ENCODE peak calls at places on chromosomes 16 and 17, in seven cellular contexts. M is HT-29, W is cardiac fibroblast, J is NCI-H1092, A is cardiac muscle cell, H is NCI-H748 treated with DMSO at 0.1 percent for 48 hours, K is AG08396. N is an unnamed sample.

GRCh38 chr17:15957206-15957605 is 12.3 kb downstream of the ADORA2B start:
- DNase-seq in K (no peak), H (no peak), M (no peak), J (no peak), W (no peak), A (no peak), N (no peak)

GRCh38 chr17:67290244-67290993 is 45.4 kb upstream of the HELZ start:
- DNase-seq in J (no peak), M (no peak), H (no peak), K (no peak), A (peak), W (peak), N (no peak)

GRCh38 chr17:6713918-6714271 is 726 bp upstream of the SLC13A5 start:
- DNase-seq in H (no peak), W (no peak), A (no peak), J (no peak), K (no peak), M (no peak), N (no peak)

GRCh38 chr16:324451-325334 is 27.8 kb downstream of the AXIN1 start:
- DNase-seq in H (no peak), J (no peak), K (no peak), A (no peak), W (no peak), M (peak), N (no peak)

GRCh38 chr17:71922439-71922838 is 198.4 kb upstream of the SOX9 start:
- DNase-seq in J (no peak), H (no peak), M (peak), A (peak), W (peak), K (peak), N (peak)

GRCh38 chr16:2756288-2757015 is 4.0 kb downstream of the SRRM2 start:
- DNase-seq in A (no peak), K (no peak), J (no peak), H (no peak), W (no peak), M (no peak), N (no peak)

GRCh38 chr16:10681310-10682308 is 13.1 kb downstream of the TEKT5 start:
- DNase-seq in A (no peak), J (no peak), K (no peak), W (no peak), H (no peak), M (no peak), N (no peak)

GRCh38 chr16:53996961-53997360 is 289.6 kb downstream of the IRX3 start:
- DNase-seq in A (no peak), K (no peak), J (no peak), W (no peak), M (no peak), H (no peak), N (no peak)

GRCh38 chr17:44970136-44970737 is 2.1 kb upstream of the C1QL1 start:
- DNase-seq in A (peak), J (peak), K (peak), M (no peak), W (peak), H (no peak), N (no peak)

GRCh38 chr17:32631341-32632109 is 144.7 kb downstream of the CDK5R1 start:
- DNase-seq in M (no peak), A (no peak), H (no peak), K (no peak), J (no peak), W (no peak), N (no peak)

GRCh38 chr17:74011963-74012362 is 191.5 kb upstream of the RPL38 start:
- DNase-seq in K (no peak), J (peak), W (no peak), A (no peak), M (no peak), H (peak), N (no peak)

GRCh38 chr17:43952351-43952723 is 1.4 kb downstream of the PYY start:
- DNase-seq in H (no peak), W (no peak), A (peak), J (no peak), M (no peak), K (peak), N (no peak)

GRCh38 chr16:3465911-3466584 is 22.6 kb downstream of the NAA60 start:
- DNase-seq in W (no peak), K (no peak), H (no peak), A (no peak), M (no peak), J (no peak), N (no peak)

GRCh38 chr17:31320791-31321190 is 631 bp downstream of the EVI2A start:
- DNase-seq in J (no peak), M (no peak), H (no peak), W (peak), K (no peak), A (peak), N (no peak)

GRCh38 chr16:67942200-67942509 is 1.8 kb downstream of the LCAT start:
- DNase-seq in W (peak), J (no peak), M (peak), K (peak), H (no peak), A (peak), N (no peak)

GRCh38 chr17:59838196-59838911 is 54.4 kb downstream of the TUBD1 start:
- DNase-seq in A (peak), K (no peak), H (peak), W (peak), J (no peak), M (peak), N (no peak)

GRCh38 chr17:66747561-66748275 is 87.2 kb upstream of the CACNG5 start:
- DNase-seq in J (no peak), H (no peak), W (peak), M (no peak), K (no peak), A (peak), N (no peak)

GRCh38 chr17:82236142-82236971 is 7.5 kb downstream of the SLC16A3 start:
- DNase-seq in A (peak), W (peak), K (peak), M (peak), J (peak), H (no peak), N (no peak)

GRCh38 chr16:84450176-84450865 is 54.1 kb downstream of the MEAK7 start:
- DNase-seq in M (no peak), H (no peak), W (no peak), J (no peak), A (no peak), K (no peak), N (no peak)

GRCh38 chr17:71409712-71410111 is 711.1 kb upstream of the SOX9 start:
- DNase-seq in K (peak), A (peak), W (peak), J (no peak), H (no peak), M (no peak), N (peak)

GRCh38 chr16:49876716-49877129 is 20.8 kb upstream of the ZNF423 start:
- DNase-seq in K (peak), H (no peak), W (peak), A (peak), J (no peak), M (peak), N (no peak)

GRCh38 chr16:81429045-81429521 is 15.5 kb upstream of the CMIP start:
- DNase-seq in A (peak), W (peak), H (no peak), J (no peak), K (peak), M (peak), N (no peak)

GRCh38 chr16:69285240-69285639 is 25.9 kb upstream of the VPS4A start:
- DNase-seq in A (no peak), M (no peak), K (no peak), W (no peak), J (no peak), H (no peak), N (no peak)

GRCh38 chr17:29131814-29132682 is 48.1 kb downstream of the MYO18A start:
- DNase-seq in H (no peak), A (peak), K (peak), W (peak), M (no peak), J (no peak), N (peak)

GRCh38 chr16:23848958-23849357 is 13.2 kb downstream of the PRKCB start:
- DNase-seq in K (no peak), J (no peak), M (no peak), A (no peak), H (no peak), W (no peak), N (no peak)

GRCh38 chr16:27759947-27760844 is 210.3 kb downstream of the KATNIP start:
- DNase-seq in M (no peak), W (no peak), J (no peak), A (no peak), K (no peak), H (no peak), N (no peak)

GRCh38 chr17:59696682-59697277 is 10.4 kb downstream of the PTRH2 start:
- DNase-seq in K (no peak), M (no peak), W (no peak), H (no peak), J (no peak), A (no peak), N (no peak)

GRCh38 chr16:77767211-77767610 is 21.2 kb upstream of the VAT1L start:
- DNase-seq in J (no peak), M (no peak), H (no peak), K (no peak), A (peak), W (no peak), N (no peak)

GRCh38 chr17:52158450-52159042 is at the start of gene CA10:
- DNase-seq in W (no peak), M (no peak), H (peak), J (no peak), A (no peak), K (no peak), N (no peak)

GRCh38 chr16:65201446-65202010 is 79.7 kb upstream of the CDH11 start:
- DNase-seq in J (no peak), H (no peak), A (peak), M (no peak), W (no peak), K (no peak), N (no peak)

GRCh38 chr17:80866050-80866793 is 125.4 kb upstream of the CHMP6 start:
- DNase-seq in K (peak), M (peak), J (peak), W (peak), A (peak), H (peak), N (no peak)

GRCh38 chr17:4591529-4591928 is 7.2 kb downstream of the SMTNL2 start:
- DNase-seq in K (peak), M (no peak), W (peak), H (no peak), A (peak), J (no peak), N (no peak)

GRCh38 chr16:11328172-11329079 is 16.8 kb upstream of the RMI2 start:
- DNase-seq in M (peak), J (no peak), W (peak), H (no peak), K (peak), A (peak), N (peak)

GRCh38 chr17:60141111-60142018 is 8.4 kb upstream of the CA4 start:
- DNase-seq in H (no peak), J (no peak), A (peak), M (no peak), K (no peak), W (no peak), N (no peak)

GRCh38 chr17:81400154-81400938 is 5.1 kb downstream of the BAHCC1 start:
- DNase-seq in K (peak), W (peak), A (peak), J (no peak), H (no peak), M (peak), N (no peak)

GRCh38 chr16:13376174-13376573 is 474.8 kb downstream of the SHISA9 start:
- DNase-seq in W (no peak), J (no peak), K (no peak), M (no peak), H (no peak), A (no peak), N (no peak)

GRCh38 chr17:70947636-70948565 is 778.6 kb downstream of the KCNJ2 start:
- DNase-seq in M (no peak), J (no peak), W (no peak), A (no peak), H (no peak), K (no peak), N (no peak)

GRCh38 chr17:66946251-66946650 is 18.3 kb upstream of the CACNG4 start:
- DNase-seq in M (no peak), H (no peak), J (no peak), W (no peak), K (no peak), A (no peak), N (no peak)

GRCh38 chr17:73203788-73204479 is 11.1 kb downstream of the COG1 start:
- DNase-seq in K (no peak), J (no peak), M (no peak), W (no peak), H (no peak), A (no peak), N (no peak)

GRCh38 chr17:48570325-48571023 is 7.7 kb downstream of the HOXB4 start:
- DNase-seq in H (no peak), W (no peak), J (no peak), K (no peak), A (no peak), M (peak), N (no peak)

N was measured in BJ.